ENCODE peak calls at places on chromosome 9, in seven cellular contexts. F is Right ventricle myocardium superior; N is T1000; K is AG09309; E is right atrium auricular region; R is AG08395; T is stimulated activated CD8-positive, alpha-beta memory T cell treated with anti-CD3 and anti-CD28 coated beads, Interleukin-12 subunit alpha, Interleukin-12 subunit beta, amount 100 ng/mL, for 1 hour. W is an unnamed sample.

GRCh38 chr9:91825422-91825821 is 124.6 kb downstream of the ROR2 start:
- DNase-seq in N (no peak), R (peak), E (no peak), F (no peak), T (no peak), K (no peak), W (no peak)

GRCh38 chr9:91166796-91167366 is 194.8 kb downstream of the AUH start:
- DNase-seq in F (no peak), T (no peak), R (no peak), K (no peak), E (peak), N (no peak), W (no peak)

GRCh38 chr9:69412741-69413150 is 87.7 kb downstream of the ENTREP1 start:
- DNase-seq in T (no peak), K (peak), E (peak), N (no peak), R (peak), F (peak), W (peak)

GRCh38 chr9:130982636-130983282 is 26.2 kb upstream of the LAMC3 start:
- DNase-seq in T (no peak), K (no peak), R (no peak), E (no peak), F (no peak), N (no peak), W (no peak)

GRCh38 chr9:121999556-121999955 is 93.6 kb downstream of the TTLL11 start:
- DNase-seq in K (no peak), N (no peak), R (no peak), F (no peak), E (peak), T (no peak), W (no peak)

GRCh38 chr9:134590240-134591081 is 51.1 kb upstream of the COL5A1 start:
- DNase-seq in F (peak), N (no peak), R (no peak), T (no peak), K (no peak), E (peak), W (peak)

GRCh38 chr9:75941066-75941465 is 50.6 kb downstream of the PCSK5 start:
- DNase-seq in F (no peak), R (no peak), E (no peak), K (no peak), T (no peak), N (no peak), W (no peak)

GRCh38 chr9:6498982-6499381 is 86.0 kb downstream of the UHRF2 start:
- DNase-seq in E (no peak), K (no peak), T (no peak), N (no peak), R (peak), F (no peak), W (no peak)

GRCh38 chr9:82466616-82467251 is 478.2 kb downstream of the SPATA31D1 start:
- DNase-seq in E (no peak), T (no peak), F (no peak), R (no peak), K (no peak), N (no peak), W (no peak)

GRCh38 chr9:35179347-35180271 is 17.8 kb downstream of the UNC13B start:
- DNase-seq in E (no peak), N (no peak), F (no peak), T (no peak), R (no peak), K (no peak), W (no peak)

GRCh38 chr9:110049699-110050450 is 158.1 kb downstream of the C9orf152 start:
- DNase-seq in T (no peak), N (no peak), E (no peak), R (no peak), K (no peak), F (peak), W (no peak)

GRCh38 chr9:13450723-13451122 is 171.2 kb upstream of the MPDZ start:
- DNase-seq in N (no peak), K (no peak), E (no peak), F (no peak), R (no peak), T (no peak), W (no peak)

GRCh38 chr9:14136646-14137370 is 177.1 kb downstream of the NFIB start:
- DNase-seq in K (no peak), N (no peak), T (no peak), E (no peak), R (no peak), F (no peak), W (no peak)

GRCh38 chr9:113579270-113580040 is 115.9 kb downstream of the RGS3 start:
- DNase-seq in F (peak), E (peak), N (peak), T (no peak), R (no peak), K (no peak), W (no peak)

GRCh38 chr9:6877671-6878161 is 119.9 kb downstream of the KDM4C start:
- DNase-seq in F (no peak), R (peak), E (no peak), T (no peak), N (peak), K (peak), W (no peak)

GRCh38 chr9:136614372-136614922 is 48.3 kb upstream of the EGFL7 start:
- DNase-seq in R (peak), N (no peak), T (no peak), F (peak), K (peak), E (no peak), W (no peak)